ENCODE peak calls at places on chromosomes 12 and 14, in nine cellular contexts. One of them, this sample, is unnamed.

GRCh38 chr12:56115329-56115728 is 1.1 kb upstream of the RPL41 start:
- DNase-seq in amniotic epithelial cell: peak
- DNase-seq in hypothalamus: no peak
- DNase-seq in epithelial cell of esophagus: peak
- DNase-seq in KG1: no peak
- DNase-seq in DMS 273 treated with DMSO at 0.1 percent for 48 hours: no peak
- DNase-seq in T-cell: no peak
- DNase-seq in cardiac muscle cell: no peak
- DNase-seq in NCI-H1092 treated with DMSO at 0.1 percent for 48 hours: no peak
- DNase-seq in this sample: peak

GRCh38 chr12:46578190-46578982 is 205.8 kb upstream of the SLC38A2 start:
- DNase-seq in amniotic epithelial cell: no peak
- DNase-seq in hypothalamus: no peak
- DNase-seq in epithelial cell of esophagus: no peak
- DNase-seq in KG1: no peak
- DNase-seq in DMS 273 treated with DMSO at 0.1 percent for 48 hours: no peak
- DNase-seq in T-cell: no peak
- DNase-seq in cardiac muscle cell: no peak
- DNase-seq in NCI-H1092 treated with DMSO at 0.1 percent for 48 hours: no peak
- DNase-seq in this sample: no peak

GRCh38 chr12:13745100-13745678 is 236.2 kb downstream of the GRIN2B start:
- DNase-seq in amniotic epithelial cell: no peak
- DNase-seq in hypothalamus: no peak
- DNase-seq in epithelial cell of esophagus: no peak
- DNase-seq in KG1: no peak
- DNase-seq in DMS 273 treated with DMSO at 0.1 percent for 48 hours: no peak
- DNase-seq in T-cell: no peak
- DNase-seq in cardiac muscle cell: no peak
- DNase-seq in NCI-H1092 treated with DMSO at 0.1 percent for 48 hours: no peak
- DNase-seq in this sample: no peak

GRCh38 chr14:25349269-25349668 is 299.3 kb upstream of the STXBP6 start:
- DNase-seq in amniotic epithelial cell: no peak
- DNase-seq in hypothalamus: no peak
- DNase-seq in epithelial cell of esophagus: no peak
- DNase-seq in KG1: no peak
- DNase-seq in DMS 273 treated with DMSO at 0.1 percent for 48 hours: no peak
- DNase-seq in T-cell: no peak
- DNase-seq in cardiac muscle cell: no peak
- DNase-seq in NCI-H1092 treated with DMSO at 0.1 percent for 48 hours: no peak
- DNase-seq in this sample: no peak

GRCh38 chr14:64938972-64939816 is 3.4 kb downstream of the GPX2 start:
- DNase-seq in amniotic epithelial cell: no peak
- DNase-seq in hypothalamus: no peak
- DNase-seq in epithelial cell of esophagus: no peak
- DNase-seq in KG1: no peak
- DNase-seq in DMS 273 treated with DMSO at 0.1 percent for 48 hours: no peak
- DNase-seq in T-cell: no peak
- DNase-seq in cardiac muscle cell: no peak
- DNase-seq in NCI-H1092 treated with DMSO at 0.1 percent for 48 hours: no peak
- DNase-seq in this sample: peak

GRCh38 chr14:83356080-83356479 is 1822.4 kb upstream of the SEL1L start:
- DNase-seq in amniotic epithelial cell: no peak
- DNase-seq in hypothalamus: no peak
- DNase-seq in epithelial cell of esophagus: no peak
- DNase-seq in KG1: no peak
- DNase-seq in DMS 273 treated with DMSO at 0.1 percent for 48 hours: no peak
- DNase-seq in T-cell: no peak
- DNase-seq in cardiac muscle cell: no peak
- DNase-seq in NCI-H1092 treated with DMSO at 0.1 percent for 48 hours: no peak
- DNase-seq in this sample: no peak

GRCh38 chr14:90298230-90298629 is 33.5 kb downstream of the NRDE2 start:
- DNase-seq in amniotic epithelial cell: no peak
- DNase-seq in hypothalamus: no peak
- DNase-seq in epithelial cell of esophagus: no peak
- DNase-seq in KG1: no peak
- DNase-seq in DMS 273 treated with DMSO at 0.1 percent for 48 hours: no peak
- DNase-seq in T-cell: no peak
- DNase-seq in cardiac muscle cell: no peak
- DNase-seq in NCI-H1092 treated with DMSO at 0.1 percent for 48 hours: no peak
- DNase-seq in this sample: no peak

GRCh38 chr12:6951551-6952120 is 480 bp downstream of the PTPN6 start:
- DNase-seq in amniotic epithelial cell: no peak
- DNase-seq in hypothalamus: no peak
- DNase-seq in epithelial cell of esophagus: no peak
- DNase-seq in KG1: no peak
- DNase-seq in DMS 273 treated with DMSO at 0.1 percent for 48 hours: no peak
- DNase-seq in T-cell: no peak
- DNase-seq in cardiac muscle cell: no peak
- DNase-seq in NCI-H1092 treated with DMSO at 0.1 percent for 48 hours: no peak
- DNase-seq in this sample: no peak

GRCh38 chr14:33343016-33343415 is 404.3 kb downstream of the NPAS3 start:
- DNase-seq in amniotic epithelial cell: peak
- DNase-seq in hypothalamus: no peak
- DNase-seq in epithelial cell of esophagus: no peak
- DNase-seq in KG1: no peak
- DNase-seq in DMS 273 treated with DMSO at 0.1 percent for 48 hours: no peak
- DNase-seq in T-cell: no peak
- DNase-seq in cardiac muscle cell: no peak
- DNase-seq in NCI-H1092 treated with DMSO at 0.1 percent for 48 hours: no peak
- DNase-seq in this sample: no peak

GRCh38 chr12:93134893-93135285 is 205.8 kb upstream of the EEA1 start:
- DNase-seq in amniotic epithelial cell: no peak
- DNase-seq in hypothalamus: no peak
- DNase-seq in epithelial cell of esophagus: no peak
- DNase-seq in KG1: no peak
- DNase-seq in DMS 273 treated with DMSO at 0.1 percent for 48 hours: no peak
- DNase-seq in T-cell: no peak
- DNase-seq in cardiac muscle cell: no peak
- DNase-seq in NCI-H1092 treated with DMSO at 0.1 percent for 48 hours: no peak
- DNase-seq in this sample: no peak

GRCh38 chr14:61505815-61506809 is 184.7 kb downstream of the PRKCH start:
- DNase-seq in amniotic epithelial cell: peak
- DNase-seq in hypothalamus: no peak
- DNase-seq in epithelial cell of esophagus: no peak
- DNase-seq in KG1: no peak
- DNase-seq in DMS 273 treated with DMSO at 0.1 percent for 48 hours: no peak
- DNase-seq in T-cell: no peak
- DNase-seq in cardiac muscle cell: no peak
- DNase-seq in NCI-H1092 treated with DMSO at 0.1 percent for 48 hours: no peak
- DNase-seq in this sample: peak

GRCh38 chr12:47377414-47378221 is 297.9 kb upstream of the AMIGO2 start:
- DNase-seq in amniotic epithelial cell: peak
- DNase-seq in hypothalamus: peak
- DNase-seq in epithelial cell of esophagus: peak
- DNase-seq in KG1: no peak
- DNase-seq in DMS 273 treated with DMSO at 0.1 percent for 48 hours: no peak
- DNase-seq in T-cell: no peak
- DNase-seq in cardiac muscle cell: peak
- DNase-seq in NCI-H1092 treated with DMSO at 0.1 percent for 48 hours: no peak
- DNase-seq in this sample: no peak

GRCh38 chr12:122872815-122873361 is 23.0 kb downstream of the VPS37B start:
- DNase-seq in amniotic epithelial cell: no peak
- DNase-seq in hypothalamus: no peak
- DNase-seq in epithelial cell of esophagus: no peak
- DNase-seq in KG1: no peak
- DNase-seq in DMS 273 treated with DMSO at 0.1 percent for 48 hours: no peak
- DNase-seq in T-cell: no peak
- DNase-seq in cardiac muscle cell: no peak
- DNase-seq in NCI-H1092 treated with DMSO at 0.1 percent for 48 hours: peak
- DNase-seq in this sample: no peak

GRCh38 chr12:49233842-49234526 is 30.9 kb upstream of the TUBA1C start:
- DNase-seq in amniotic epithelial cell: no peak
- DNase-seq in hypothalamus: peak
- DNase-seq in epithelial cell of esophagus: no peak
- DNase-seq in KG1: peak
- DNase-seq in DMS 273 treated with DMSO at 0.1 percent for 48 hours: no peak
- DNase-seq in T-cell: peak
- DNase-seq in cardiac muscle cell: no peak
- DNase-seq in NCI-H1092 treated with DMSO at 0.1 percent for 48 hours: peak
- DNase-seq in this sample: peak

GRCh38 chr14:23302290-23303225 is at the start of gene PPP1R3E:
- DNase-seq in amniotic epithelial cell: peak
- DNase-seq in hypothalamus: peak
- DNase-seq in epithelial cell of esophagus: peak
- DNase-seq in KG1: peak
- DNase-seq in DMS 273 treated with DMSO at 0.1 percent for 48 hours: peak
- DNase-seq in T-cell: peak
- DNase-seq in cardiac muscle cell: peak
- DNase-seq in NCI-H1092 treated with DMSO at 0.1 percent for 48 hours: peak
- DNase-seq in this sample: peak

GRCh38 chr14:32560213-32560857 is 231.2 kb downstream of the AKAP6 start:
- DNase-seq in amniotic epithelial cell: peak
- DNase-seq in hypothalamus: peak
- DNase-seq in epithelial cell of esophagus: peak
- DNase-seq in KG1: no peak
- DNase-seq in DMS 273 treated with DMSO at 0.1 percent for 48 hours: peak
- DNase-seq in T-cell: no peak
- DNase-seq in cardiac muscle cell: peak
- DNase-seq in NCI-H1092 treated with DMSO at 0.1 percent for 48 hours: peak
- DNase-seq in this sample: peak

GRCh38 chr14:94867931-94868597 is 98.2 kb upstream of the GSC start:
- DNase-seq in amniotic epithelial cell: no peak
- DNase-seq in hypothalamus: peak
- DNase-seq in epithelial cell of esophagus: no peak
- DNase-seq in KG1: no peak
- DNase-seq in DMS 273 treated with DMSO at 0.1 percent for 48 hours: no peak
- DNase-seq in T-cell: no peak
- DNase-seq in cardiac muscle cell: no peak
- DNase-seq in NCI-H1092 treated with DMSO at 0.1 percent for 48 hours: no peak
- DNase-seq in this sample: no peak

GRCh38 chr12:132376464-132376830 is 47.1 kb upstream of the GALNT9 start:
- DNase-seq in amniotic epithelial cell: no peak
- DNase-seq in hypothalamus: no peak
- DNase-seq in epithelial cell of esophagus: no peak
- DNase-seq in KG1: no peak
- DNase-seq in DMS 273 treated with DMSO at 0.1 percent for 48 hours: no peak
- DNase-seq in T-cell: no peak
- DNase-seq in cardiac muscle cell: no peak
- DNase-seq in NCI-H1092 treated with DMSO at 0.1 percent for 48 hours: no peak
- DNase-seq in this sample: no peak

GRCh38 chr12:50201987-50202521 is 34.9 kb upstream of the CERS5 start:
- DNase-seq in amniotic epithelial cell: peak
- DNase-seq in hypothalamus: no peak
- DNase-seq in epithelial cell of esophagus: peak
- DNase-seq in KG1: no peak
- DNase-seq in DMS 273 treated with DMSO at 0.1 percent for 48 hours: no peak
- DNase-seq in T-cell: no peak
- DNase-seq in cardiac muscle cell: no peak
- DNase-seq in NCI-H1092 treated with DMSO at 0.1 percent for 48 hours: no peak
- DNase-seq in this sample: no peak

This sample was measured in cerebellar cortex.